ENCODE peak calls at places on chromosomes 13 and 19, in six cellular contexts. E is neural progenitor cell; O is HFF-Myc; A is CD8-positive, alpha-beta T cell; N is epithelial cell of esophagus; J is DND-41. V is an unnamed sample.

GRCh38 chr13:97715763-97716162 is 237.7 kb upstream of the IPO5 start:
- DNase-seq in A (no peak), N (peak; percentile 34), J (no peak), O (no peak), E (no peak), V (no peak)

GRCh38 chr19:46890423-46891170 is 29.8 kb downstream of the ARHGAP35 start:
- DNase-seq in J (no peak), N (peak; percentile 41), O (peak; percentile 79), A (no peak), E (no peak), V (peak; percentile 98)

GRCh38 chr19:17234911-17235617 is 9.0 kb downstream of the OCEL1 start:
- DNase-seq in E (peak; percentile 76), N (peak; percentile 69), O (no peak), A (no peak), J (peak; percentile 74), V (no peak)

GRCh38 chr13:34087791-34088190 is 269.8 kb downstream of the RFC3 start:
- DNase-seq in N (no peak), A (no peak), E (no peak), J (no peak), O (no peak), V (no peak)

GRCh38 chr19:2517881-2518601 is 42.1 kb downstream of the GADD45B start:
- DNase-seq in O (no peak), N (no peak), J (peak; percentile 68), A (no peak), E (peak; percentile 37), V (no peak)

GRCh38 chr13:75405976-75406703 is 75.8 kb downstream of the TBC1D4 start:
- DNase-seq in O (no peak), A (no peak), N (no peak), J (no peak), E (peak; percentile 30), V (peak; percentile 38)

GRCh38 chr19:2691951-2692350 is 10.5 kb downstream of the GNG7 start:
- DNase-seq in O (no peak), J (no peak), E (no peak), A (no peak), N (no peak), V (no peak)

GRCh38 chr13:109154146-109154545 is 524.7 kb downstream of the MYO16 start:
- DNase-seq in N (peak; percentile 18), A (no peak), O (no peak), J (no peak), E (no peak), V (no peak)

GRCh38 chr19:7450243-7451223 is 38.3 kb downstream of the PEX11G start:
- DNase-seq in N (peak; percentile 60), E (peak; percentile 36), J (no peak), O (no peak), A (no peak), V (peak; percentile 13)

GRCh38 chr19:20066861-20067260 is 10.9 kb upstream of the ZNF90 start:
- DNase-seq in A (no peak), J (no peak), N (no peak), E (no peak), O (no peak), V (no peak)

GRCh38 chr13:68927387-68928026 is 1180.1 kb upstream of the ATXN8OS start:
- DNase-seq in E (peak; percentile 83), N (peak; percentile 60), O (no peak), A (no peak), J (no peak), V (no peak)

GRCh38 chr13:72062566-72062965 is 195.6 kb upstream of the DACH1 start:
- DNase-seq in N (peak; percentile 77), E (peak; percentile 90), A (no peak), J (no peak), O (no peak), V (no peak)

GRCh38 chr13:109652536-109652935 is 133.8 kb downstream of the IRS2 start:
- DNase-seq in J (no peak), A (no peak), O (no peak), E (no peak), N (peak; percentile 80), V (no peak)

GRCh38 chr19:13848811-13849241 is 28.1 kb upstream of the NANOS3 start:
- DNase-seq in E (no peak), N (no peak), O (no peak), J (no peak), A (no peak), V (no peak)

GRCh38 chr19:43751466-43752220 is 3.1 kb downstream of the SMG9 start:
- DNase-seq in A (no peak), O (no peak), J (no peak), E (no peak), N (peak; percentile 56), V (no peak)

GRCh38 chr19:42121036-42121621 is 11.1 kb downstream of the POU2F2 start:
- DNase-seq in O (no peak), A (no peak), N (no peak), E (no peak), J (no peak), V (no peak)

GRCh38 chr13:28659611-28659970 is 661 bp downstream of the POMP start:
- DNase-seq in O (no peak), A (no peak), E (no peak), N (peak; percentile 57), J (no peak), V (no peak)

GRCh38 chr13:19864018-19864338 is 529 bp upstream of the ZMYM5 start:
- DNase-seq in O (no peak), N (no peak), J (no peak), E (no peak), A (peak; percentile 46), V (no peak)

GRCh38 chr13:19071161-19071936 is 110.3 kb downstream of the TUBA3C start:
- DNase-seq in A (no peak), J (no peak), E (no peak), N (no peak), O (no peak), V (no peak)

GRCh38 chr19:47036233-47036651 is 12.2 kb downstream of the TMEM160 start:
- DNase-seq in J (peak; percentile 40), N (peak; percentile 39), E (peak; percentile 42), A (no peak), O (no peak), V (no peak)

GRCh38 chr13:24984134-24984533 is 111.8 kb upstream of the PABPC3 start:
- DNase-seq in J (no peak), E (no peak), N (no peak), O (no peak), A (no peak), V (no peak)

GRCh38 chr13:28046981-28047380 is 53.4 kb downstream of the FLT3 start:
- DNase-seq in J (no peak), N (no peak), O (no peak), A (no peak), E (no peak), V (peak; percentile 43)

GRCh38 chr19:1650627-1651009 is 1.8 kb downstream of the TCF3 start:
- DNase-seq in E (peak; percentile 66), N (no peak), J (peak; percentile 75), A (no peak), O (no peak), V (no peak)

GRCh38 chr19:661427-662196 is 1.4 kb downstream of the RNF126 start:
- DNase-seq in E (no peak), N (peak; percentile 44), A (peak; percentile 59), J (peak; percentile 68), O (no peak), V (no peak)

GRCh38 chr19:28560786-28561185 is 652.2 kb downstream of the UQCRFS1 start:
- DNase-seq in E (no peak), O (no peak), J (no peak), N (no peak), A (no peak), V (no peak)

GRCh38 chr19:17307876-17308377 is 1.4 kb upstream of the DDA1 start:
- DNase-seq in N (no peak), O (no peak), J (no peak), E (no peak), A (no peak), V (no peak)

GRCh38 chr19:36099166-36099785 is 11.7 kb upstream of the OVOL3 start:
- DNase-seq in N (no peak), A (no peak), J (no peak), O (no peak), E (no peak), V (no peak)
- TF ChIP-seq CTCF in N (no peak), A (no peak), J (no peak), O (no peak), E (no peak), V (no peak)

GRCh38 chr13:113158946-113159345 is 498 bp downstream of the PROZ start:
- DNase-seq in O (no peak), A (no peak), N (no peak), J (no peak), E (peak; percentile 58), V (no peak)
- H3K4me3 ChIP-seq in O (no peak overlapping the region), A (no peak overlapping the region), N (no peak overlapping the region), J (no peak overlapping the region), E (no peak overlapping the region), V (no peak overlapping the region)

GRCh38 chr19:34676697-34677385 is at the start of gene SCGB2B2:
- DNase-seq in E (no peak), A (peak; percentile 68), N (no peak), O (peak; percentile 9), J (peak; percentile 73), V (peak; percentile 24)
- TF ChIP-seq CTCF in E (peak; percentile 29), A (no peak), N (no peak), O (peak; percentile 8), J (peak; percentile 19), V (peak; percentile 22)

DNA sequence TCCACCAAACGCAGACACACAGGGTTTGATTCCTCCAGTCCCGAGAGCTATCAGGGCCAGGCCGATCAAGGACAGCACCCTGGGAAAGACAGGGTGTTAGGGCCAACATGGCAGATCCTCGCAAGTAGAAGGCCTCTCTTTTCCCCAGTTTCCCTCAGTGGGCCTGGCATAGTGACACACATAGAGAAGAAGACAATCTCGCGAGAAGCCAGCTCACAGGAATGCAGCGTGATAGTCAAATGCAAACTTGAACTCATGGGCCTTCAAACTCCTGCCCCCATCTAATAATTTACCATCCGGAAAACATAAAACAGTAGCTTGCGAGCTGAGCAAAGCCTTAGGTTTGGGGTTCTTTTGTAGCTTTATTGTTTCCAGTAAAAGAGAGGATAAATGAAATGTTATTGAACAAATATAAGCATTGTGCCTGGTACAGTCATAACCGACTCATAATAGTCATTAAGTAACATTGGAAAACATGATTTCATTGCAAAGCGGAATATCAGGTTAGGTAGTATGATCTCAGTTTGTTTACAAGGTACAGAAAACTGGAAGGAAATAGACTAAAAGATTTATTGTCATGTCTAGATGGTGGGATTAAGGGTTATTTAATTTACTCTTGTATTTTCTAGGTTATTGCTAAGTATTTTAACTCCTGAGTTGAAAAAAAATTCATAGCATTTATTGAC is 30.5 kb downstream of the SLC15A1 start:
- DNase-seq in J (no peak), E (no peak), O (no peak), A (no peak), N (peak; percentile 78), V (no peak)
- H3K4me3 ChIP-seq in J (no peak overlapping the region), E (no peak overlapping the region), O (no peak overlapping the region), A (no peak overlapping the region), N (no peak overlapping the region), V (no peak overlapping the region)

GRCh38 chr13:32023096-32023495 is 8.5 kb upstream of the FRY start:
- DNase-seq in A (no peak), E (no peak), J (no peak), O (no peak), N (no peak), V (no peak)
- TF ChIP-seq CTCF in A (no peak), E (no peak), J (no peak), O (no peak), N (no peak), V (no peak)

V was measured in AG09309.